ENCODE peak calls at places on chromosomes 12 and 14, in seven cellular contexts. P is activated CD4-positive, alpha-beta T cell treated with anti-CD3 and anti-CD28 coated beads, Interleukin-2, amount 10 ng/mL, durations not matched to agents 7 days and 5 days; F is AG08396; W is cardiac muscle cell; I is CD4-positive, alpha-beta memory T cell; Y is HepG2; T is MM.1S. Q is an unnamed sample.

GRCh38 chr12:116547955-116548471 is 11.2 kb upstream of the MAP1LC3B2 start:
- DNase-seq in P (no peak), F (peak), W (peak), I (no peak), Y (no peak), T (no peak), Q (no peak)

GRCh38 chr14:105340821-105341408 is 26.4 kb downstream of the PACS2 start:
- DNase-seq in P (no peak), F (peak), W (no peak), I (no peak), Y (no peak), T (no peak), Q (no peak)

GRCh38 chr14:101478096-101478495 is 83.2 kb upstream of the DIO3 start:
- DNase-seq in P (no peak), F (no peak), W (no peak), I (no peak), Y (no peak), T (no peak), Q (no peak)

GRCh38 chr12:95390192-95390591 is 83.8 kb upstream of the METAP2 start:
- DNase-seq in P (no peak), F (no peak), W (no peak), I (no peak), Y (no peak), T (no peak), Q (no peak)

GRCh38 chr14:68514611-68515194 is 278.2 kb downstream of the ZFP36L1 start:
- DNase-seq in P (no peak), F (no peak), W (no peak), I (no peak), Y (no peak), T (no peak), Q (no peak)

GRCh38 chr12:41604830-41605229 is 416.7 kb downstream of the PDZRN4 start:
- DNase-seq in P (no peak), F (no peak), W (no peak), I (no peak), Y (no peak), T (no peak), Q (no peak)

GRCh38 chr14:73723411-73723798 is 9.2 kb upstream of the PNMA1 start:
- DNase-seq in P (no peak), F (no peak), W (no peak), I (peak), Y (no peak), T (no peak), Q (no peak)

GRCh38 chr12:53347905-53348304 is 11.8 kb upstream of the SP7 start:
- DNase-seq in P (no peak), F (no peak), W (no peak), I (no peak), Y (no peak), T (no peak), Q (no peak)

GRCh38 chr14:105072892-105073719 is 7.9 kb upstream of the GPR132 start:
- DNase-seq in P (no peak), F (no peak), W (no peak), I (no peak), Y (no peak), T (no peak), Q (no peak)

GRCh38 chr14:73780896-73781295 is 66.7 kb upstream of the PNMA1 start:
- DNase-seq in P (no peak), F (no peak), W (no peak), I (no peak), Y (no peak), T (no peak), Q (no peak)

GRCh38 chr12:95877622-95878021 is 18.9 kb downstream of the SNRPF start:
- DNase-seq in P (no peak), F (no peak), W (no peak), I (no peak), Y (no peak), T (no peak), Q (no peak)